ENCODE peak calls at places on chromosomes 1 and 21, in eight cellular contexts. One of them, this sample, is unnamed.

GRCh38 chr1:225461533-225462428 is 33.9 kb upstream of the LBR start:
- DNase-seq in Peyer's patch: no peak
- DNase-seq in IMR-90: no peak
- DNase-seq in ovary: peak
- DNase-seq in tibial nerve: no peak
- DNase-seq in GM12892: no peak
- DNase-seq in transverse colon: no peak
- DNase-seq in stomach: no peak
- DNase-seq in this sample: peak

GRCh38 chr1:236742421-236743160 is 52.5 kb upstream of the MTR start:
- DNase-seq in Peyer's patch: no peak
- DNase-seq in IMR-90: no peak
- DNase-seq in ovary: no peak
- DNase-seq in tibial nerve: no peak
- DNase-seq in GM12892: no peak
- DNase-seq in transverse colon: no peak
- DNase-seq in stomach: no peak
- DNase-seq in this sample: no peak

GRCh38 chr1:151458936-151459330 is 361 bp downstream of the POGZ start:
- DNase-seq in Peyer's patch: peak
- DNase-seq in IMR-90: peak
- DNase-seq in ovary: peak
- DNase-seq in tibial nerve: peak
- DNase-seq in GM12892: no peak
- DNase-seq in transverse colon: peak
- DNase-seq in stomach: peak
- DNase-seq in this sample: peak

GRCh38 chr1:42979888-42980800 is 21.5 kb upstream of the SLC2A1 start:
- DNase-seq in Peyer's patch: no peak
- DNase-seq in IMR-90: no peak
- DNase-seq in ovary: no peak
- DNase-seq in tibial nerve: no peak
- DNase-seq in GM12892: no peak
- DNase-seq in transverse colon: peak
- DNase-seq in stomach: no peak
- DNase-seq in this sample: no peak

GRCh38 chr21:18252686-18253085 is 8.1 kb downstream of the CHODL start:
- DNase-seq in Peyer's patch: no peak
- DNase-seq in IMR-90: no peak
- DNase-seq in ovary: no peak
- DNase-seq in tibial nerve: no peak
- DNase-seq in GM12892: no peak
- DNase-seq in transverse colon: no peak
- DNase-seq in stomach: no peak
- DNase-seq in this sample: peak

GRCh38 chr1:91546876-91547275 is 46.2 kb downstream of the CDC7 start:
- DNase-seq in Peyer's patch: no peak
- DNase-seq in IMR-90: no peak
- DNase-seq in ovary: no peak
- DNase-seq in tibial nerve: no peak
- DNase-seq in GM12892: no peak
- DNase-seq in transverse colon: no peak
- DNase-seq in stomach: no peak
- DNase-seq in this sample: peak

GRCh38 chr21:46253610-46254124 is 25.1 kb upstream of the LSS start:
- DNase-seq in Peyer's patch: no peak
- DNase-seq in IMR-90: peak
- DNase-seq in ovary: no peak
- DNase-seq in tibial nerve: no peak
- DNase-seq in GM12892: no peak
- DNase-seq in transverse colon: no peak
- DNase-seq in stomach: no peak
- DNase-seq in this sample: no peak

GRCh38 chr1:63732666-63733065 is 41.2 kb upstream of the ROR1 start:
- DNase-seq in Peyer's patch: no peak
- DNase-seq in IMR-90: peak
- DNase-seq in ovary: no peak
- DNase-seq in tibial nerve: no peak
- DNase-seq in GM12892: no peak
- DNase-seq in transverse colon: no peak
- DNase-seq in stomach: no peak
- DNase-seq in this sample: no peak

GRCh38 chr1:184974086-184974836 is at the start of gene NIBAN1:
- DNase-seq in Peyer's patch: peak
- DNase-seq in IMR-90: peak
- DNase-seq in ovary: peak
- DNase-seq in tibial nerve: peak
- DNase-seq in GM12892: no peak
- DNase-seq in transverse colon: peak
- DNase-seq in stomach: peak
- DNase-seq in this sample: peak

GRCh38 chr1:92404661-92405060 is 82.1 kb downstream of the GFI1 start:
- DNase-seq in Peyer's patch: no peak
- DNase-seq in IMR-90: peak
- DNase-seq in ovary: no peak
- DNase-seq in tibial nerve: no peak
- DNase-seq in GM12892: no peak
- DNase-seq in transverse colon: no peak
- DNase-seq in stomach: no peak
- DNase-seq in this sample: no peak

GRCh38 chr1:28507247-28507645 is 1.4 kb downstream of the RCC1 start:
- DNase-seq in Peyer's patch: no peak
- DNase-seq in IMR-90: no peak
- DNase-seq in ovary: no peak
- DNase-seq in tibial nerve: no peak
- DNase-seq in GM12892: no peak
- DNase-seq in transverse colon: no peak
- DNase-seq in stomach: no peak
- DNase-seq in this sample: no peak

DNA sequence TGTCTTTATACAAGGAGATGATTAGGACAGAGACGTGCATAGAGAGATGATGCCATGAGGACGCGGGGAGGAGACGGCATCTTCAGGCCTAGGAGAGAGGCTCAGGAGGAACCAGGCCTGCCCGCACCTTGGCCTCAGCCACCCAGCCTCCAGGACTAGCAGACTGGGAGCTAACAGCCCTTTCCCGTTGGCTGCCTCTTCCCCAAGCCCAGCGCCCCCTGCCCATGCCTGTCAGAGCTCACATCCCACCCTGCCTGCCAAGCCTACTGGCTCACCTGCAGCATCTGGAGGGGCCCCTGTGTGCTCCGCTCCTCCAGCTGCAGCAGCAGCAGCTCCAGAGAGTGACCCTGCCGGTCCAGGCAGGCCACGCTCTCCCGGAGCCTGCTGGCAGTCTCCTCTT is 4.0 kb upstream of the TRIM11 start:
- DNase-seq in Peyer's patch: no peak
- DNase-seq in IMR-90: no peak
- DNase-seq in ovary: no peak
- DNase-seq in tibial nerve: no peak
- DNase-seq in GM12892: no peak
- DNase-seq in transverse colon: no peak
- DNase-seq in stomach: no peak
- DNase-seq in this sample: no peak
- TF ChIP-seq POLR2A in Peyer's patch: no peak
- TF ChIP-seq POLR2A in IMR-90: no peak
- TF ChIP-seq POLR2A in ovary: no peak
- TF ChIP-seq POLR2A in tibial nerve: no peak
- TF ChIP-seq POLR2A in GM12892: no peak
- TF ChIP-seq POLR2A in transverse colon: no peak
- TF ChIP-seq POLR2A in stomach: no peak
- TF ChIP-seq POLR2A in this sample: no peak

GRCh38 chr1:221714227-221715116 is 27.4 kb downstream of the DUSP10 start:
- DNase-seq in Peyer's patch: no peak
- DNase-seq in IMR-90: no peak
- DNase-seq in ovary: no peak
- DNase-seq in tibial nerve: no peak
- DNase-seq in GM12892: no peak
- DNase-seq in transverse colon: no peak
- DNase-seq in stomach: no peak
- DNase-seq in this sample: peak
- TF ChIP-seq POLR2A in Peyer's patch: no peak
- TF ChIP-seq POLR2A in IMR-90: no peak
- TF ChIP-seq POLR2A in ovary: no peak
- TF ChIP-seq POLR2A in tibial nerve: no peak
- TF ChIP-seq POLR2A in GM12892: no peak
- TF ChIP-seq POLR2A in transverse colon: no peak
- TF ChIP-seq POLR2A in stomach: no peak
- TF ChIP-seq POLR2A in this sample: no peak

DNA sequence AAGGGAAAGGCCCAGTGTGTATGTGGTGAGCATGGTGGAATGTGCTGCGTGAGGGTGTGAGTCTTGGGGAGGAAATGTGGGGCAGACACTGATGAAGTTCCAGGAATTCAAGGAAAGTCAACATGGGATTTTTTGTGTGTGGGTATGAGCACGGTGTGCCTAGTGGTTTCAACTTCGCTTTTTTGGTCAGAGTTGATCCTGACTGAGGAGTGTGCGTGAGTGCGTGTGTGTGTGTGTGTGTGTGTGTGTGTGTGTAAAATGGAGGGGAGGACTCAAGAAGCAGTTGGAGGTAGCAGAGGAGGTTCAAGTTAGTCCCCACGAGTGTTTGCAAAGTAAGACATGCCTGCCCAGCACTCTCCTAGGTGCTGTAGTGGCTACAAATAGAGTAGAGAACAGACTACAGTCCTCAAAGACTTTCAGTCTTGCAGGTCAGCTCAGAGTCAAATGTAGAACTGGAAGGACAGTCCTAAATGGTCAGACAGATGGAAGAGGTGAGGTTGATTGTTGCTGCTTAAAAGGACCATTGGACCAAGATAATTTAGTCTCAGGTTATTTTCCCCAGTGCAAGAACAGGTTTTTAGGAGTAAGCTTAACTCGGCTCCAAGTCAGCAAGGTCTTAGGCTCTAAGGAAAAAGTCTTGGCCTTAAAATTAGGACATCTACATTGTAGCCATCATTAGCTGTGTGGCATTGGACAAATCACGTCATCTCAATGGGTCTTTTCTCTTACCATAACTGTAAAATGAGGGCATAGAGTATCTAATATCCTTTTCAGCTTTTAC is 25.0 kb downstream of the SLAMF1 start:
- DNase-seq in Peyer's patch: no peak
- DNase-seq in IMR-90: no peak
- DNase-seq in ovary: no peak
- DNase-seq in tibial nerve: no peak
- DNase-seq in GM12892: no peak
- DNase-seq in transverse colon: no peak
- DNase-seq in stomach: no peak
- DNase-seq in this sample: no peak
- TF ChIP-seq POLR2A in Peyer's patch: no peak
- TF ChIP-seq POLR2A in IMR-90: no peak
- TF ChIP-seq POLR2A in ovary: no peak
- TF ChIP-seq POLR2A in tibial nerve: no peak
- TF ChIP-seq POLR2A in GM12892: no peak
- TF ChIP-seq POLR2A in transverse colon: no peak
- TF ChIP-seq POLR2A in stomach: no peak
- TF ChIP-seq POLR2A in this sample: no peak

GRCh38 chr1:64966158-64966963 is at the start of gene JAK1:
- DNase-seq in Peyer's patch: peak
- DNase-seq in IMR-90: peak
- DNase-seq in ovary: peak
- DNase-seq in tibial nerve: peak
- DNase-seq in GM12892: peak
- DNase-seq in transverse colon: peak
- DNase-seq in stomach: peak
- DNase-seq in this sample: peak
- TF ChIP-seq POLR2A in Peyer's patch: peak
- TF ChIP-seq POLR2A in IMR-90: peak
- TF ChIP-seq POLR2A in ovary: peak
- TF ChIP-seq POLR2A in tibial nerve: peak
- TF ChIP-seq POLR2A in GM12892: peak
- TF ChIP-seq POLR2A in transverse colon: peak
- TF ChIP-seq POLR2A in stomach: no peak
- TF ChIP-seq POLR2A in this sample: no peak

DNA sequence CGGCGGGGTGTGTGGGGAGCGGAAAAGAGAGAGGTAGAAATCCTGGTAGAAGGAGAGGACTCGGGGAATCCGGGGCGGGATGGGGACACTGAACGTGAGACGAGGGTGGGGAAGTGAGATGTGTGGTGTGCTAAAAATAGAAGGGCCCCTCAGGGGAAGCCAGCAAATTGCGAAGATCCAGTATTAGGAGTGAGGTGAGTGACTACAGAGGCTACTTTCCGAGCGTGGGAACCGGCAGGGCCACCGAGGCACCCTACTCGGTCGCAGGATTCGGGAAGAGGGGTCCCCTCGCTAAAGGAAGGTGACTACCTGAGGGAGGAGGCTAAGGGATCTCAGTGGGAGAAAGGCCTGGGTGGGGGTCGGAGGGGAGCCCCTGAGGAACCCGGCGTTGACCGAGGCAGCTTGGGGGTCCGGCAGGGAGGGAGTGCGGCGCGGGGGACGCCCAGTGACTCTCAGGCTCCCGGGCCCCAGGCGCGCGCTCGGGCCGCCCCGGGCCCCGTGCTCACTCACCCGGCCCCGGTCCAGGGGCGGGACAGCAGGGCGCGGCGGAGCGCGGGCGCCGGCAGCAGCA is 318 bp downstream of the ALDH4A1 start:
- DNase-seq in Peyer's patch: peak
- DNase-seq in IMR-90: no peak
- DNase-seq in ovary: no peak
- DNase-seq in tibial nerve: no peak
- DNase-seq in GM12892: no peak
- DNase-seq in transverse colon: no peak
- DNase-seq in stomach: no peak
- DNase-seq in this sample: peak
- TF ChIP-seq POLR2A in Peyer's patch: peak
- TF ChIP-seq POLR2A in IMR-90: peak
- TF ChIP-seq POLR2A in ovary: peak
- TF ChIP-seq POLR2A in tibial nerve: peak
- TF ChIP-seq POLR2A in GM12892: no peak
- TF ChIP-seq POLR2A in transverse colon: no peak
- TF ChIP-seq POLR2A in stomach: no peak
- TF ChIP-seq POLR2A in this sample: no peak

GRCh38 chr1:21937372-21938121 is 437 bp upstream of the HSPG2 start:
- DNase-seq in Peyer's patch: peak
- DNase-seq in IMR-90: peak
- DNase-seq in ovary: peak
- DNase-seq in tibial nerve: peak
- DNase-seq in GM12892: peak
- DNase-seq in transverse colon: peak
- DNase-seq in stomach: peak
- DNase-seq in this sample: peak
- TF ChIP-seq POLR2A in Peyer's patch: no peak
- TF ChIP-seq POLR2A in IMR-90: peak
- TF ChIP-seq POLR2A in ovary: peak
- TF ChIP-seq POLR2A in tibial nerve: peak
- TF ChIP-seq POLR2A in GM12892: no peak
- TF ChIP-seq POLR2A in transverse colon: peak
- TF ChIP-seq POLR2A in stomach: no peak
- TF ChIP-seq POLR2A in this sample: no peak

GRCh38 chr1:15618685-15619525 is 1.6 kb downstream of the DDI2 start:
- DNase-seq in Peyer's patch: no peak
- DNase-seq in IMR-90: peak
- DNase-seq in ovary: no peak
- DNase-seq in tibial nerve: peak
- DNase-seq in GM12892: no peak
- DNase-seq in transverse colon: no peak
- DNase-seq in stomach: no peak
- DNase-seq in this sample: no peak
- TF ChIP-seq POLR2A in Peyer's patch: no peak
- TF ChIP-seq POLR2A in IMR-90: no peak
- TF ChIP-seq POLR2A in ovary: no peak
- TF ChIP-seq POLR2A in tibial nerve: no peak
- TF ChIP-seq POLR2A in GM12892: no peak
- TF ChIP-seq POLR2A in transverse colon: no peak
- TF ChIP-seq POLR2A in stomach: no peak
- TF ChIP-seq POLR2A in this sample: no peak

GRCh38 chr1:52056110-52056936 is at the start of gene BTF3L4:
- DNase-seq in Peyer's patch: peak
- DNase-seq in IMR-90: peak
- DNase-seq in ovary: peak
- DNase-seq in tibial nerve: peak
- DNase-seq in GM12892: peak
- DNase-seq in transverse colon: peak
- DNase-seq in stomach: peak
- DNase-seq in this sample: peak
- TF ChIP-seq POLR2A in Peyer's patch: peak
- TF ChIP-seq POLR2A in IMR-90: peak
- TF ChIP-seq POLR2A in ovary: peak
- TF ChIP-seq POLR2A in tibial nerve: peak
- TF ChIP-seq POLR2A in GM12892: peak
- TF ChIP-seq POLR2A in transverse colon: peak
- TF ChIP-seq POLR2A in stomach: no peak
- TF ChIP-seq POLR2A in this sample: peak